ENCODE peak calls at places on chromosome 6, in eight cellular contexts. W is HS-5; B is SK-MEL-5; C is stimulated activated CD4-positive, alpha-beta T cell treated with anti-CD3 and anti-CD28 coated beads, TNF-alpha, amount 100 ng/mL, for 24 hours; Z is activated naive CD4-positive, alpha-beta T cell treated with anti-CD3 and anti-CD28 coated beads, Interleukin-2, amount 50 U/mL, for 16 hours; Y is CD8-positive, alpha-beta memory T cell; R is M059J; A is iPS-NIHi11. I is an unnamed sample.

GRCh38 chr6:166496460-166496859 is 90.0 kb downstream of the RAMACL start:
- DNase-seq in Y (no peak), C (no peak), A (no peak), B (no peak), R (no peak), W (no peak), Z (no peak), I (no peak)

GRCh38 chr6:22605736-22606135 is 36.4 kb downstream of the HDGFL1 start:
- DNase-seq in B (no peak), Y (no peak), Z (no peak), W (no peak), A (no peak), C (no peak), R (peak; percentile 44), I (no peak)

GRCh38 chr6:15781890-15782289 is 119.1 kb upstream of the DTNBP1 start:
- DNase-seq in Y (no peak), A (no peak), R (no peak), Z (no peak), B (no peak), W (no peak), C (no peak), I (no peak)

GRCh38 chr6:139940741-139941712 is 566.6 kb upstream of the CITED2 start:
- DNase-seq in R (no peak), Z (no peak), B (peak; percentile 89), Y (no peak), W (peak; percentile 44), A (no peak), C (no peak), I (peak; percentile 87)

GRCh38 chr6:122730775-122731386 is 48.6 kb upstream of the FABP7 start:
- DNase-seq in R (peak; percentile 46), A (peak; percentile 23), C (no peak), Y (peak; percentile 15), Z (no peak), W (no peak), B (peak; percentile 68), I (peak; percentile 80)

GRCh38 chr6:84641076-84641475 is 123.3 kb downstream of the TBX18 start:
- DNase-seq in C (no peak), W (no peak), A (no peak), Y (no peak), Z (no peak), R (no peak), B (no peak), I (no peak)

GRCh38 chr6:34260576-34261267 is 11.9 kb upstream of the SMIM29 start:
- DNase-seq in B (no peak), R (no peak), W (no peak), A (no peak), Z (no peak), Y (no peak), C (no peak), I (no peak)

GRCh38 chr6:110878751-110879539 is 4.4 kb downstream of the AMD1 start:
- DNase-seq in R (no peak), W (no peak), C (no peak), A (no peak), Z (no peak), Y (peak; percentile 43), B (peak; percentile 62), I (peak; percentile 81)

GRCh38 chr6:138986578-138986977 is 1.5 kb downstream of the REPS1 start:
- DNase-seq in R (peak; percentile 31), W (no peak), Y (peak; percentile 10), Z (no peak), B (no peak), C (no peak), A (no peak), I (peak; percentile 77)

GRCh38 chr6:20805027-20805426 is 270.8 kb downstream of the CDKAL1 start:
- DNase-seq in W (no peak), Y (no peak), B (no peak), C (no peak), A (no peak), Z (no peak), R (no peak), I (no peak)

I was measured in OCI-M1.